ENCODE peak calls at places on chromosome 17, in six cellular contexts. T is OCI-LY7, V is stomach, R is Caco-2, Y is colonic mucosa, B is endothelial cell of umbilical vein. D is an unnamed sample. For H3K4me1 and H3K36me3, the result is how much of the 10 kb centered on the place peaks cover.

GRCh38 chr17:16259926-16260325 is 42.9 kb downstream of the PIGL start:
- DNase-seq in Y (no peak), B (no peak), R (no peak), T (no peak), V (no peak), D (no peak)

GRCh38 chr17:35529868-35530267 is 7.6 kb downstream of the SLFN12L start:
- DNase-seq in T (no peak), V (no peak), R (no peak), B (no peak), Y (no peak), D (no peak)

GRCh38 chr17:35404360-35404759 is 27.9 kb downstream of the SLFN12 start:
- DNase-seq in Y (no peak), B (no peak), R (no peak), T (no peak), V (no peak), D (no peak)

GRCh38 chr17:36926226-36926625 is 11.0 kb upstream of the LHX1 start:
- DNase-seq in R (no peak), V (no peak), T (no peak), Y (no peak), B (no peak), D (no peak)

GRCh38 chr17:47962901-47963300 is 5.2 kb upstream of the PRR15L start:
- DNase-seq in R (no peak), B (no peak), V (no peak), T (no peak), Y (no peak), D (no peak)

GRCh38 chr17:42221886-42222745 is 27.8 kb upstream of the GHDC start:
- DNase-seq in R (peak), T (peak), Y (no peak), B (peak), V (peak), D (peak)

GRCh38 chr17:66564992-66565465 is 262.6 kb downstream of the PRKCA start:
- DNase-seq in R (no peak), T (no peak), V (no peak), Y (no peak), B (no peak), D (no peak)

GRCh38 chr17:386145-386876 is 33.7 kb upstream of the RPH3AL start:
- DNase-seq in V (peak), R (peak), B (peak), Y (peak), T (peak), D (peak)

GRCh38 chr17:55426851-55427586 is 5.4 kb upstream of the MMD start:
- DNase-seq in Y (no peak), R (no peak), B (no peak), V (no peak), T (no peak), D (peak)

GRCh38 chr17:43983515-43984411 is 20.7 kb upstream of the NAGS start:
- DNase-seq in V (peak), B (no peak), R (peak), T (no peak), Y (peak), D (no peak)

GRCh38 chr17:63382136-63382535 is 64.0 kb downstream of the CYB561 start:
- DNase-seq in Y (no peak), V (no peak), B (peak), T (no peak), R (no peak), D (no peak)

GRCh38 chr17:8420041-8420934 is 15.4 kb upstream of the NDEL1 start:
- DNase-seq in V (peak), R (peak), T (no peak), B (peak), Y (peak), D (no peak)

GRCh38 chr17:2975469-2975958 is 87.9 kb downstream of the OR1D5 start:
- DNase-seq in B (no peak), T (no peak), R (peak), V (peak), Y (peak), D (no peak)

GRCh38 chr17:57553991-57554825 is 190.9 kb downstream of the CCDC182 start:
- DNase-seq in B (no peak), R (no peak), T (peak), Y (no peak), V (no peak), D (no peak)
- H3K4me3 ChIP-seq in B (no peak), R (no peak), T (no peak), Y (no peak), V (no peak), D (no peak)

DNA sequence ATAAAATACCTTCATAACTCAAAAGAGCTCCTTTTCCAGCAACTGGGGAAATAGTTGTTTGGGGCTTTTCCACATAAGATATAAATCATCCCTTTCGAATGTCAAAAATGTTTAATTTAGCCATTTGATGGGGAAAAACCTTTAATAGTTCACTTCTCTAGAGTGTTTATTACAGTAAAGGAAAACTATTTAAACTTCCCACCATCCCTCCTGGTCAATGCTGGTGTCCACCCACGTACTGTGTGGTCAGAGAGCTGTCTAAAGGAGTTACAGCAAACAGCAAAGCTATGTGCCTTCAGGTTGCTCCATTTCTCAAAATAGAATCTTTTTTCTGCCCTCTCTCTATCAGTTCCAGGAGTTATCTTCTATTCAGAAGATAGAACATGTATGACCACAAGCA is 33.5 kb downstream of the KANSL1 start:
- DNase-seq in Y (no peak), T (no peak), V (no peak), R (no peak), B (no peak), D (peak)
- H3K4me1 ChIP-seq in Y (under half), T (half or more), V (half or more), R (under half), B (under half), D (half or more)

DNA sequence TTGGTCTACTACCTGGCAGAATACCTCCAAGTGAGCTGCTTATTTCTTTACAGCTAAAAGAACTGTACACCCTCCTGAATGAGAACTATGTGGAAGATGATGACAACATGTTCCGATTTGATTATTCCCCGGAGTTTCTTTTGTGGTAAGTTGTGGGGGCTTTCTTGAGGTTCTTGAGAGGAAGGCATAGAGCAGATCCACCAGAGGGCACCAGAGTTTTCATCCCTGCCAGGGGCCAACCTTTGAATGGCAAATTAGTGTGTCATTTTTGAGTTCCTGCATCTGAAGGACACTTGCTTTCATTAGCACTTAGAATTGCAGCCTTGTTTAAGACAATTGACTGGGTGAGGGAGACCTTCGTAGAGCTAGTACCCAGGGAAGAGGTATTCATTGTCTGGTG is 35.0 kb downstream of the NMT1 start:
- DNase-seq in B (peak), R (peak), V (no peak), Y (no peak), T (peak), D (peak)
- H3K36me3 ChIP-seq in B (under half), R (under half), V (half or more), Y (under half), T (half or more), D (half or more)

GRCh38 chr17:74704536-74704935 is 8.2 kb downstream of the CD300LF start:
- DNase-seq in V (no peak), R (no peak), T (no peak), B (no peak), Y (no peak), D (no peak)
- H3K4me3 ChIP-seq in V (no peak), R (no peak), T (no peak), B (no peak), Y (no peak), D (no peak)

GRCh38 chr17:82243648-82244412 is 15.0 kb downstream of the SLC16A3 start:
- DNase-seq in B (no peak), V (no peak), R (no peak), Y (no peak), T (no peak), D (no peak)
- H3K4me1 ChIP-seq in B (under half), V (half or more), R (under half), Y (under half), T (under half), D (half or more)